ENCODE peak calls at places on chromosomes 16 and 17, in four cellular contexts. Q is brain microvascular endothelial cell, H is fibroblast of the conjunctiva, V is SK-MEL-5. N is an unnamed sample.
A peak's percentile ranks its signal among the peaks of the same experiment; 100 is the strongest.

GRCh38 chr16:78150233-78150632 is 50.8 kb downstream of the WWOX start:
- DNase-seq in H (no peak), Q (no peak), V (no peak), N (no peak)

GRCh38 chr17:79563237-79564013 is 47.4 kb downstream of the RBFOX3 start:
- DNase-seq in Q (no peak), V (no peak), H (no peak), N (no peak)

GRCh38 chr17:40554646-40555295 is 10.5 kb downstream of the CCR7 start:
- DNase-seq in H (no peak), Q (no peak), V (no peak), N (no peak)

GRCh38 chr16:78257376-78257728 is 157.9 kb downstream of the WWOX start:
- DNase-seq in H (no peak), Q (no peak), V (no peak), N (peak; percentile 17)

GRCh38 chr17:42354956-42355843 is 33.0 kb downstream of the STAT3 start:
- DNase-seq in H (peak; percentile 44), V (peak; percentile 42), Q (no peak), N (no peak)

GRCh38 chr16:9097266-9098219 is 6.1 kb downstream of the HAPSTR1 start:
- DNase-seq in V (no peak), Q (no peak), H (no peak), N (no peak)

GRCh38 chr17:79574108-79574507 is 36.7 kb downstream of the RBFOX3 start:
- DNase-seq in Q (no peak), H (no peak), V (no peak), N (no peak)

GRCh38 chr16:55323637-55324490 is at the start of gene IRX6:
- DNase-seq in H (peak; percentile 16), Q (no peak), V (peak; percentile 67), N (peak; percentile 47)

GRCh38 chr17:27559996-27560481 is 70.9 kb upstream of the LGALS9 start:
- DNase-seq in H (peak; percentile 74), V (no peak), Q (peak; percentile 81), N (peak; percentile 92)

GRCh38 chr17:76370261-76370993 is 14.0 kb upstream of the SPHK1 start:
- DNase-seq in H (peak; percentile 65), V (peak; percentile 49), Q (peak; percentile 97), N (peak; percentile 37)